ENCODE peak calls at places on chromosomes 3 and 15, in four cellular contexts. K, J, M and R are unnamed samples.

GRCh38 chr3:4551826-4552442 is 58.8 kb downstream of the ITPR1 start:
- DNase-seq in K (no peak), J (no peak), M (no peak), R (no peak)

GRCh38 chr3:38157117-38157516 is 8.2 kb upstream of the OXSR1 start:
- DNase-seq in K (no peak), J (no peak), M (no peak), R (no peak)

GRCh38 chr15:73078722-73079121 is 26.5 kb downstream of the NEO1 start:
- DNase-seq in K (peak; percentile 85), J (no peak), M (no peak), R (no peak)

GRCh38 chr3:177629276-177629675 is 432.0 kb upstream of the TBL1XR1 start:
- DNase-seq in K (no peak), J (no peak), M (no peak), R (no peak)

GRCh38 chr3:111473550-111473949 is 68.4 kb upstream of the CD96 start:
- DNase-seq in K (no peak), J (no peak), M (no peak), R (no peak)

GRCh38 chr15:78642341-78642740 is 1.3 kb upstream of the CHRNB4 start:
- DNase-seq in K (no peak), J (no peak), M (no peak), R (no peak)

GRCh38 chr3:44077267-44077666 is 164.4 kb upstream of the TOPAZ1 start:
- DNase-seq in K (no peak), J (no peak), M (no peak), R (no peak)

GRCh38 chr3:133460809-133461208 is 61.0 kb downstream of the BFSP2 start:
- DNase-seq in K (peak; percentile 73), J (no peak), M (no peak), R (no peak)

GRCh38 chr3:41175365-41175764 is 23.9 kb upstream of the CTNNB1 start:
- DNase-seq in K (no peak), J (no peak), M (no peak), R (no peak)